ENCODE peak calls at places on chromosome 19, in seven cellular contexts. Z, D, C, A, O, N and T are unnamed samples.

GRCh38 chr19:3682741-3683404 is 17.4 kb downstream of the PIP5K1C start:
- DNase-seq in O (no peak), D (no peak), Z (no peak), N (peak; percentile 56), A (peak; percentile 79), C (no peak), T (no peak)

GRCh38 chr19:30070970-30071632 is 129.1 kb downstream of the URI1 start:
- DNase-seq in Z (peak; percentile 48), D (no peak), O (no peak), N (no peak), A (peak; percentile 92), C (no peak), T (no peak)

GRCh38 chr19:13492128-13492527 is 14.2 kb downstream of the CACNA1A start:
- DNase-seq in Z (peak; percentile 91), A (no peak), D (no peak), C (no peak), O (no peak), N (no peak), T (peak; percentile 67)

GRCh38 chr19:47186337-47187022 is 44.5 kb downstream of the BBC3 start:
- DNase-seq in N (no peak), C (no peak), A (peak; percentile 41), D (no peak), O (peak; percentile 60), Z (peak; percentile 45), T (no peak)

GRCh38 chr19:41334793-41335192 is 18.9 kb downstream of the TGFB1 start:
- DNase-seq in C (no peak), Z (no peak), A (no peak), O (no peak), N (no peak), D (no peak), T (no peak)

GRCh38 chr19:15187026-15188007 is 13.5 kb downstream of the NOTCH3 start:
- DNase-seq in C (no peak), D (no peak), Z (peak; percentile 77), A (peak; percentile 73), O (no peak), N (no peak), T (peak; percentile 82)

GRCh38 chr19:40745402-40745780 is 4.9 kb downstream of the ACTMAP start:
- DNase-seq in N (no peak), O (no peak), D (peak; percentile 73), Z (peak; percentile 79), C (no peak), A (no peak), T (no peak)

GRCh38 chr19:3565177-3565576 is 7.6 kb upstream of the HMG20B start:
- DNase-seq in Z (peak; percentile 81), N (no peak), D (no peak), A (no peak), C (no peak), O (no peak), T (no peak)

GRCh38 chr19:17240062-17240854 is 5.5 kb downstream of the NR2F6 start:
- DNase-seq in Z (peak; percentile 41), O (no peak), C (no peak), D (no peak), N (no peak), A (no peak), T (no peak)

GRCh38 chr19:3606690-3607289 is at the start of gene TBXA2R:
- DNase-seq in A (peak; percentile 96), N (peak; percentile 64), Z (peak; percentile 100), C (peak; percentile 84), D (peak; percentile 90), O (peak; percentile 78), T (peak; percentile 63)

GRCh38 chr19:44093931-44094765 is at the start of gene ZNF224:
- DNase-seq in N (peak; percentile 95), C (peak; percentile 90), Z (peak; percentile 90), O (peak; percentile 90), D (peak; percentile 96), A (peak; percentile 87), T (peak; percentile 97)

GRCh38 chr19:17348700-17349099 is 11.3 kb downstream of the GTPBP3 start:
- DNase-seq in N (peak; percentile 65), Z (peak; percentile 92), A (peak; percentile 86), O (no peak), D (peak; percentile 78), C (peak; percentile 77), T (peak; percentile 77)

GRCh38 chr19:10339380-10339960 is at the start of gene ICAM3:
- DNase-seq in A (no peak), N (no peak), D (no peak), C (no peak), Z (peak; percentile 67), O (peak; percentile 73), T (no peak)

GRCh38 chr19:40147693-40148347 is 43.4 kb upstream of the MAP3K10 start:
- DNase-seq in C (no peak), A (no peak), Z (peak; percentile 81), D (peak; percentile 51), N (no peak), O (no peak), T (peak; percentile 8)

GRCh38 chr19:48252625-48253024 is 3.1 kb downstream of the CARD8 start:
- DNase-seq in C (no peak), A (no peak), O (no peak), D (no peak), N (no peak), Z (no peak), T (no peak)
- H3K4me1 ChIP-seq in C (peaks cover 14% of the 10 kb centered on the region), A (peaks cover 18% of the 10 kb centered on the region), O (no peaks in the 10 kb centered on the region), D (peaks cover 29% of the 10 kb centered on the region), N (peaks cover 7% of the 10 kb centered on the region), Z (no peaks in the 10 kb centered on the region), T (peaks cover 7% of the 10 kb centered on the region)

GRCh38 chr19:49453013-49453756 is at the start of gene ALDH16A1:
- DNase-seq in A (peak; percentile 94), D (peak; percentile 99), O (peak; percentile 99), N (peak; percentile 99), Z (peak; percentile 99), C (peak; percentile 98), T (peak; percentile 100)

GRCh38 chr19:49453757-49454248 is 778 bp downstream of the ALDH16A1 start:
- DNase-seq in O (no peak), N (no peak), C (no peak), A (no peak), D (no peak), Z (no peak), T (no peak)

GRCh38 chr19:49458567-49458903 is 5.5 kb downstream of the ALDH16A1 start:
- DNase-seq in N (no peak), C (no peak), A (no peak), O (no peak), Z (no peak), D (no peak), T (no peak)

GRCh38 chr19:49456351-49456750 is 3.3 kb downstream of the ALDH16A1 start:
- DNase-seq in O (no peak), A (no peak), N (no peak), D (no peak), C (no peak), Z (peak; percentile 18), T (no peak)

GRCh38 chr19:49455729-49456128 is 2.7 kb downstream of the ALDH16A1 start:
- DNase-seq in A (no peak), D (no peak), O (no peak), N (no peak), Z (no peak), C (no peak), T (no peak)
- H3K4me1 ChIP-seq in A (no peaks in the 10 kb centered on the region), D (peaks cover 15% of the 10 kb centered on the region), O (peaks cover 3% of the 10 kb centered on the region), N (peaks cover 7% of the 10 kb centered on the region), Z (peaks cover 24% of the 10 kb centered on the region), C (peaks cover 5% of the 10 kb centered on the region), T (peaks cover 7% of the 10 kb centered on the region)

DNA sequence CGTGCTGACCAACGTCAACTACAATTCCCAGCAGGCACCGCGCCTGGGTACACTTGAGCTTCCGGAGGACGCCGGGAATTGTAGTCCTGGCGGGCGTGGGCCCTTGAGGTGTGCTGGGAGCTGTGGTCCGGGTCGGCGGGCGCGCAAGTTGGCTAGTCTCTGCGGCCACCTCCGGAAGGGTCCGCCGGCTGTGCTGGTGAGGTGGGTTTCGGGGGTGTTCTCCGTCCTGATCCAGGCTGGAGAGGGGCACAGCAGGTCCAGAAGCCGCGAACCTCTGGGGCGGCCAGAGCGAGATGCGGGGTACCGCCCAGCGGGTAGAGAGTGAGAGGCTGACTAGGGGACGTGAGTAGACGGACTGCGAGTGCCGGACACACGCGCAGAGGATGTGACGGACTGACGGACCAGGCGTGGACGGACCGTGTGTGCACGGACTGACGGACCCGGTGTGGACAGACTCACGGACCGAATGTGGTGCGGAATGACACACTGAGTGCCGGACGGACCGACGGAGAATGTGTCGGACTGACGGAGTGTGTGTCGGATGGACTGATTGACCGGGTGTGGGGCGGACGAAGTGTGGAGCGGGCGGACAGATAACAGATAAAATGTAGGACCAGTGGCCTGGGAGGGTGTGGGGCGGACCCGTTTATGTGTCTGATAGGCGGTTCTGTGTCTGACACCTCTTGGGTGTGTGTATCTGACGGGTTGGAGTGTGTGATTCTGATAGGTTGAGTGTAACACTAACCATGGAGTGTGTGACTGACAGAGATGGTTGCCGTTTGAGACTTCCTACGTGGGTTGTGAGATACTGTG is at the start of gene ZSCAN22:
- DNase-seq in O (peak; percentile 97), C (peak; percentile 98), D (peak; percentile 99), N (peak; percentile 98), Z (peak; percentile 98), A (peak; percentile 94), T (peak; percentile 99)
- H3K4me1 ChIP-seq in O (peaks cover 2% of the 10 kb centered on the region), C (peaks cover 24% of the 10 kb centered on the region), D (peaks cover 23% of the 10 kb centered on the region), N (peaks cover 5% of the 10 kb centered on the region), Z (peaks cover 20% of the 10 kb centered on the region), A (no peaks in the 10 kb centered on the region), T (peaks cover 10% of the 10 kb centered on the region)

GRCh38 chr19:18590273-18591272 is 2.0 kb downstream of the REX1BD start:
- DNase-seq in O (no peak), A (peak; percentile 89), D (peak; percentile 93), C (peak; percentile 76), Z (peak; percentile 86), N (peak; percentile 98), T (peak; percentile 99)

GRCh38 chr19:18587962-18588610 is 512 bp upstream of the REX1BD start:
- DNase-seq in A (no peak), Z (peak; percentile 75), C (no peak), D (no peak), O (no peak), N (no peak), T (no peak)

GRCh38 chr19:18588611-18589379 is at the start of gene REX1BD:
- DNase-seq in C (peak; percentile 88), O (peak; percentile 82), A (peak; percentile 89), N (peak; percentile 92), Z (peak; percentile 98), D (peak; percentile 86), T (peak; percentile 88)

GRCh38 chr19:18587561-18587960 is 1.0 kb upstream of the REX1BD start:
- DNase-seq in O (no peak), Z (no peak), A (no peak), N (no peak), D (no peak), C (no peak), T (no peak)

DNA sequence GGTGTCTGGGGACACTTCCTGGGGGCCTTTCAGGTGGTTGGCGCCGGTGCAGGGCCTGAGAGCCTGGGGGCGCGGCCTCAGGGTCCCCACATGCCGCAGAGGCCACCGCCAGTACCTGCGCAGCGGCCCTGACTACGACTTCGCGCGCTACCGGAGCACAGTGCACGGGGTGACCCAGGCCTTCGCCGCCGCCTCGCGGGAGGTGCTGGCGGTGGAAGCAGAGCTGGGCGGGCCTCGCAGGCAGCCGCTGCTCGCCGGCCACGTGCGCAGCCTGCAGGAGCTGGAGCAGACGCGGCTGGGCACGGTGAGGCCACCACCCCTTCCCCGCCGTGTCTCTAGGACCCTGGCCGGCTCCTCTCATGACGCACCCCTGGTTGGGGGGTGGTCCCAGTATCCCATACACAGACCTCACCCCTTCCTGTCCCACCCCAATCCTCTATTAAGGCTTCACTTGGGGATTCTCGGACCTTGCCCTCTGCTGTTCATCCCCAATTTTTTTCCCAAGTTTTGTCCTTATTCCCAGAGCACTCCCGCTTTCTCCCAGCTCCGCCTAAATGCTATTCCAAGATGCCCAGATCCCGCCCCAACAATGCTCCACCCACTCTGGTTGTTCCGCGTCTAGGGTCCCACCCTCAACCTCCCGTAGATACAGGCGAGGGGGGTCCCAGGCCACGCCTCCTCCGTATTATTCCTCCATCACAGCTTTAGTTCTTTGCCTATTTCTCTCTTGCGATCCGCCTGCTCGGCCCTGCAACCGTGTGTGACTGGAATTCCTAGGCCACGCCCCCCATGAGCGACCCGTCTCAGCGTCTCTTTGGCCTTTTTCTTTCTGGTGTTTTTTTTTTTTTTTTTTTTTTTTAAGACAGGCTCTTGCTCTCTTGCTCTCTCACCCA is 1.0 kb downstream of the REX1BD start:
- DNase-seq in A (peak; percentile 85), N (peak; percentile 90), O (peak; percentile 53), Z (peak; percentile 95), D (peak; percentile 81), C (peak; percentile 75), T (peak; percentile 88)
- H3K4me1 ChIP-seq in A (peaks cover 6% of the 10 kb centered on the region), N (peaks cover 10% of the 10 kb centered on the region), O (no peaks in the 10 kb centered on the region), Z (peaks cover 19% of the 10 kb centered on the region), D (peaks cover 30% of the 10 kb centered on the region), C (peaks cover 12% of the 10 kb centered on the region), T (peaks cover 17% of the 10 kb centered on the region)